ENCODE peak calls at places on chromosome 4, in nine cellular contexts. H, Z, S, U, X, I, A, N and P are unnamed samples.

GRCh38 chr4:73687414-73687813 is 53.0 kb upstream of the CXCL8 start:
- DNase-seq in H (no peak), Z (no peak), S (no peak), U (no peak), X (no peak), I (no peak), A (no peak), N (no peak), P (no peak)

GRCh38 chr4:20354120-20354519 is 102.4 kb downstream of the SLIT2 start:
- DNase-seq in H (no peak), Z (no peak), S (no peak), U (no peak), X (no peak), I (no peak), A (no peak), N (no peak), P (no peak)

GRCh38 chr4:145842224-145842887 is 96.3 kb downstream of the ZNF827 start:
- DNase-seq in H (no peak), Z (no peak), S (no peak), U (no peak), X (no peak), I (no peak), A (no peak), N (no peak), P (no peak)

GRCh38 chr4:146237092-146237491 is 22.8 kb downstream of the REELD1 start:
- DNase-seq in H (no peak), Z (no peak), S (no peak), U (no peak), X (no peak), I (no peak), A (no peak), N (no peak), P (no peak)

GRCh38 chr4:140724780-140725179 is 31.4 kb downstream of the TBC1D9 start:
- DNase-seq in H (no peak), Z (no peak), S (no peak), U (no peak), X (no peak), I (no peak), A (no peak), N (no peak), P (no peak)

GRCh38 chr4:149108626-149109025 is 666.4 kb upstream of the NR3C2 start:
- DNase-seq in H (no peak), Z (no peak), S (no peak), U (no peak), X (no peak), I (no peak), A (no peak), N (no peak), P (no peak)

GRCh38 chr4:139266583-139267257 is 13.3 kb downstream of the MGARP start:
- DNase-seq in H (peak; percentile 34), Z (peak; percentile 59), S (peak; percentile 90), U (peak; percentile 91), X (peak; percentile 31), I (peak; percentile 68), A (no peak), N (peak; percentile 15), P (peak; percentile 37)

GRCh38 chr4:104967034-104967401 is 179.7 kb upstream of the TET2 start:
- DNase-seq in H (peak; percentile 78), Z (no peak), S (no peak), U (no peak), X (peak; percentile 34), I (no peak), A (peak; percentile 40), N (no peak), P (peak; percentile 44)

GRCh38 chr4:73853246-73853704 is at the start of gene PF4V1:
- DNase-seq in H (no peak), Z (no peak), S (peak; percentile 69), U (peak; percentile 82), X (no peak), I (no peak), A (no peak), N (peak; percentile 22), P (no peak)

GRCh38 chr4:186827542-186827887 is 103.9 kb upstream of the FAT1 start:
- DNase-seq in H (no peak), Z (no peak), S (no peak), U (no peak), X (no peak), I (no peak), A (no peak), N (no peak), P (no peak)

GRCh38 chr4:100926039-100926717 is 408.4 kb upstream of the EMCN start:
- DNase-seq in H (no peak), Z (no peak), S (no peak), U (no peak), X (no peak), I (no peak), A (no peak), N (no peak), P (no peak)

DNA sequence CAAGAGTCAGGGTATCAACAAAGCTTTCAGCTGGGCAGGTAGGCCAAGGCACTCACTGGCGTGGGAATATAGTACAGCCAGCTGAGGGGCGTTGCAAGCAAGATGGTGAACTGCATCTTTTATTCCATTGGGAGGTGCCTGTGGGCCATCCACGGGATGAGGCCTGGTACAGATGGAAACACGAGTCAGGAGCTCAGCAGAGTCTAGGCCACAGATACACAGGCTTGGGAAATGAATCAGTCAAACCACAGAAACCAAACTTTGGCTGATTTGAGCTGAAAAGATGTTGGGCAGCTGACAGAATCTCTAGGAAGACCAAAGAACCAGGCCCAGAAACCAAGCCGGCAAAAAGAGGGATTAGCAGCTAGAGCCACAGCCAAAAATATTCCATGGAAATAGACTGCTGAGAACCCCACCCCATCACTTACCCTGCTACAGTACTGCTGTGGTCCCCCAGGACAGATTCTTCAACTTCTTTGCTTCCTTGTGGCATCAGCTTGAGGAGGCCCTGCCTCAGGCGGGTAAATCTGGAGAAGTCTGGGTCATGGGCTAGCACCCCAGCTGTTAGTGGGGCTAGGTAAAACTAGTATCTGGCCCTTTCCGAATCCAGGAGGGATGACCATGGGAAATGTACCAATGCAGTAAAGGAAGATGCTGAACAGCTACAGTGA is 75.4 kb downstream of the TMEM131L start:
- DNase-seq in H (peak; percentile 32), Z (no peak), S (no peak), U (no peak), X (no peak), I (no peak), A (peak; percentile 90), N (no peak), P (no peak)
- TF ChIP-seq CTCF in H (no peak), Z (no peak), S (no peak), U (no peak), X (no peak), I (no peak), A (no peak), N (no peak), P (no peak)

GRCh38 chr4:16582526-16582925 is 315.9 kb downstream of the LDB2 start:
- DNase-seq in H (no peak), Z (peak; percentile 55), S (no peak), U (no peak), X (no peak), I (no peak), A (no peak), N (no peak), P (no peak)
- TF ChIP-seq CTCF in H (no peak), Z (peak; percentile 63), S (no peak), U (no peak), X (no peak), I (no peak), A (no peak), N (peak; percentile 38), P (no peak)

GRCh38 chr4:13905543-13905942 is 278.0 kb upstream of the BOD1L1 start:
- DNase-seq in H (peak; percentile 72), Z (no peak), S (no peak), U (no peak), X (no peak), I (no peak), A (no peak), N (no peak), P (no peak)

GRCh38 chr4:13910556-13910955 is 283.0 kb upstream of the BOD1L1 start:
- DNase-seq in H (no peak), Z (no peak), S (no peak), U (no peak), X (no peak), I (no peak), A (no peak), N (no peak), P (no peak)

GRCh38 chr4:13906727-13907126 is 279.2 kb upstream of the BOD1L1 start:
- DNase-seq in H (no peak), Z (no peak), S (no peak), U (no peak), X (no peak), I (no peak), A (no peak), N (no peak), P (no peak)

GRCh38 chr4:13908455-13908854 is 280.9 kb upstream of the BOD1L1 start:
- DNase-seq in H (no peak), Z (no peak), S (no peak), U (no peak), X (no peak), I (no peak), A (no peak), N (no peak), P (no peak)

DNA sequence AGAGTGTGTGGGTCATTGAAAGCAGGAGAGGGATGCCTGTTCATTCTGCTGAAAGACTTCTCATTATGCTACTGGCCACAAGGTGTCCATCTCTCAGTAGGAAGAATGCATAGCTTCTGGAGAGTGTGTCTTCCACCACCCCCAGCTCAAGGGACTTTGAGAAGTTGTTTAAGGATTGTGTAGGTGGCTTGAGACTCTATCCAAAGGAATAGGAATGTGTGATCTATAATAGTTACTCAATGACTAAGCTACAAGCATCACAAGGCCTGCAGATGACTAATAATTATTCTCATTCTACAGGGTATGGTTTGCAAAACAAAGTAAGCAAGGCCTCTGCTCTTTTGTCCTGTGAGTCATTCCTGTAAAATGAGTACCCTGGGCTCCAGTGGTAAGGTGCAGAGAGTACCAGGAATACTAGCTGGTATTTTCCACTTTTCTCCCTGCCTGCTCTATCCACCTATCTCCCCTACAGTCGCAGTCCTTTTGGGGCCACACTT is 279.8 kb upstream of the BOD1L1 start:
- DNase-seq in H (peak; percentile 98), Z (no peak), S (no peak), U (no peak), X (peak; percentile 43), I (no peak), A (peak; percentile 97), N (no peak), P (peak; percentile 63)
- TF ChIP-seq CTCF in H (no peak), Z (no peak), S (no peak), U (no peak), X (peak; percentile 15), I (no peak), A (peak; percentile 38), N (peak; percentile 28), P (peak; percentile 61)

DNA sequence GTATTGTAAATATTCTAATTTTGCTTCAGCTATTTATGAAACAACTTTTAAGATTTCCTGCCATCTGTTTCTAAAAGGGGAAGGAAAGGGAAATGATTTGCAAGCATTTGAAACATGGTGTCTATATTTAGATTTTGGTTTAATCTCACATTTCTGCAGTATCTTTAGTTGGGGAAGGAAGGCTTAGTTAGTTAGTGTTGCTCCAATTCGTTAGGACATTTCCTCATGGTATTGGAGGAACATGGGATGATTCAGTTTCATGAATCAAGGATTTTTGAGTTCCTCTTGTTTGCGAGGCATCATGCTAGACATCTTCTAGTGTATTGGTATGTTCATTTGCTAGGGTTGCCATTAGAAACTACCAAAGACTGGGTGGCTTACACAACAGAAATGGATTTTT is 20.5 kb upstream of the TMEM192 start:
- DNase-seq in H (no peak), Z (no peak), S (no peak), U (no peak), X (no peak), I (no peak), A (no peak), N (no peak), P (no peak)
- TF ChIP-seq CTCF in H (no peak), Z (no peak), S (no peak), U (no peak), X (no peak), I (no peak), A (no peak), N (no peak), P (no peak)